ENCODE peak calls at places on chromosomes 2 and 18, in ten cellular contexts. One of them, this sample, is unnamed. For H3K27me3, the result is how much of the 10 kb centered on the place peaks cover.

GRCh38 chr2:198873771-198874501 is 583.8 kb downstream of the SATB2 start:
- DNase-seq in endodermal cell: no peak
- DNase-seq in heart left ventricle: no peak
- DNase-seq in left lung: no peak
- DNase-seq in cardiac muscle cell: no peak
- DNase-seq in colonic mucosa: no peak
- DNase-seq in neural progenitor cell: no peak
- DNase-seq in PC-9: no peak
- DNase-seq in H9: no peak
- DNase-seq in IMR-90: peak
- DNase-seq in this sample: no peak

GRCh38 chr2:73386894-73387636 is 1.4 kb downstream of the ALMS1 start:
- DNase-seq in IMR-90: no peak
- DNase-seq in PC-9: no peak
- DNase-seq in heart left ventricle: no peak
- DNase-seq in endodermal cell: no peak
- DNase-seq in neural progenitor cell: no peak
- DNase-seq in left lung: no peak
- DNase-seq in H9: no peak
- DNase-seq in cardiac muscle cell: no peak
- DNase-seq in colonic mucosa: no peak
- DNase-seq in this sample: no peak

GRCh38 chr18:79397288-79397829 is 1.6 kb downstream of the NFATC1 start:
- DNase-seq in cardiac muscle cell: no peak
- DNase-seq in PC-9: no peak
- DNase-seq in heart left ventricle: peak
- DNase-seq in colonic mucosa: no peak
- DNase-seq in endodermal cell: no peak
- DNase-seq in neural progenitor cell: no peak
- DNase-seq in left lung: peak
- DNase-seq in H9: no peak
- DNase-seq in IMR-90: no peak
- DNase-seq in this sample: no peak

GRCh38 chr2:237465515-237466227 is 21.4 kb upstream of the MLPH start:
- DNase-seq in PC-9: peak
- DNase-seq in left lung: no peak
- DNase-seq in endodermal cell: no peak
- DNase-seq in cardiac muscle cell: peak
- DNase-seq in neural progenitor cell: no peak
- DNase-seq in IMR-90: peak
- DNase-seq in heart left ventricle: no peak
- DNase-seq in H9: no peak
- DNase-seq in colonic mucosa: no peak
- DNase-seq in this sample: no peak

GRCh38 chr2:9230051-9230802 is 23.6 kb downstream of the ASAP2 start:
- DNase-seq in PC-9: no peak
- DNase-seq in H9: no peak
- DNase-seq in cardiac muscle cell: peak
- DNase-seq in heart left ventricle: peak
- DNase-seq in endodermal cell: no peak
- DNase-seq in colonic mucosa: no peak
- DNase-seq in neural progenitor cell: no peak
- DNase-seq in IMR-90: peak
- DNase-seq in left lung: no peak
- DNase-seq in this sample: no peak

GRCh38 chr2:109530712-109531111 is 83.1 kb downstream of the SEPTIN10 start:
- DNase-seq in endodermal cell: peak
- DNase-seq in heart left ventricle: no peak
- DNase-seq in neural progenitor cell: no peak
- DNase-seq in left lung: no peak
- DNase-seq in H9: no peak
- DNase-seq in colonic mucosa: no peak
- DNase-seq in cardiac muscle cell: no peak
- DNase-seq in IMR-90: no peak
- DNase-seq in PC-9: no peak
- DNase-seq in this sample: no peak

GRCh38 chr2:167183916-167184315 is 295.6 kb downstream of the XIRP2 start:
- DNase-seq in colonic mucosa: no peak
- DNase-seq in cardiac muscle cell: no peak
- DNase-seq in endodermal cell: no peak
- DNase-seq in neural progenitor cell: no peak
- DNase-seq in IMR-90: no peak
- DNase-seq in H9: no peak
- DNase-seq in PC-9: no peak
- DNase-seq in left lung: no peak
- DNase-seq in heart left ventricle: no peak
- DNase-seq in this sample: no peak

GRCh38 chr2:149490296-149490695 is 97.3 kb downstream of the MMADHC start:
- DNase-seq in heart left ventricle: no peak
- DNase-seq in H9: no peak
- DNase-seq in colonic mucosa: no peak
- DNase-seq in left lung: no peak
- DNase-seq in cardiac muscle cell: peak
- DNase-seq in PC-9: no peak
- DNase-seq in IMR-90: no peak
- DNase-seq in neural progenitor cell: no peak
- DNase-seq in endodermal cell: no peak
- DNase-seq in this sample: no peak

GRCh38 chr2:109086743-109087020 is 42.3 kb upstream of the SH3RF3 start:
- DNase-seq in neural progenitor cell: no peak
- DNase-seq in heart left ventricle: no peak
- DNase-seq in left lung: no peak
- DNase-seq in colonic mucosa: no peak
- DNase-seq in H9: no peak
- DNase-seq in IMR-90: no peak
- DNase-seq in endodermal cell: no peak
- DNase-seq in cardiac muscle cell: no peak
- DNase-seq in PC-9: no peak
- DNase-seq in this sample: no peak

GRCh38 chr2:208112969-208113368 is 11.4 kb downstream of the CRYGD start:
- DNase-seq in IMR-90: no peak
- DNase-seq in left lung: no peak
- DNase-seq in H9: peak
- DNase-seq in endodermal cell: peak
- DNase-seq in PC-9: peak
- DNase-seq in neural progenitor cell: peak
- DNase-seq in heart left ventricle: no peak
- DNase-seq in cardiac muscle cell: no peak
- DNase-seq in colonic mucosa: no peak
- DNase-seq in this sample: no peak

GRCh38 chr2:64695656-64696310 is 42.1 kb upstream of the SERTAD2 start:
- DNase-seq in neural progenitor cell: no peak
- DNase-seq in PC-9: no peak
- DNase-seq in left lung: no peak
- DNase-seq in H9: no peak
- DNase-seq in colonic mucosa: no peak
- DNase-seq in IMR-90: peak
- DNase-seq in cardiac muscle cell: peak
- DNase-seq in heart left ventricle: no peak
- DNase-seq in endodermal cell: peak
- DNase-seq in this sample: no peak

DNA sequence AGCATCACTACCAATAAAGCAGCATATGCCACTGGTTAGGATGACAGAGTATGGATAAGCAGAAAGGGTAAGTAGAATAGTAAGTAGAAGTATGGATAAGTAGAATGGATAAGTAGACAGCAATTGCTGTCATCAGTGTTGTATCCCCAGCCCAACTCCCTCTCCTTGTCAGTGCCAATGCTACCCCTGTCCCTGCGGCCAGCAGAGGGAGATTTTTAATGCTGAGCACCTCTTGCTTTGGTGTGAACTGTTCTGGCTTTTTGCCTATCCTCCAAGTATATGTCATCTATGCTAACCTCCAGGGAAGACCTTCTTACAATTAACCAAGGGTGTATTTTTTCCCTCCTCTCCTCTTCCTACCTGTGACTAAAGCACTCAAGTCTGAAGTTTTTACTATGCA is 136.7 kb upstream of the SPHKAP start:
- DNase-seq in cardiac muscle cell: peak
- DNase-seq in neural progenitor cell: peak
- DNase-seq in heart left ventricle: no peak
- DNase-seq in PC-9: peak
- DNase-seq in colonic mucosa: peak
- DNase-seq in IMR-90: no peak
- DNase-seq in left lung: no peak
- DNase-seq in H9: peak
- DNase-seq in endodermal cell: peak
- DNase-seq in this sample: no peak
- TF ChIP-seq CTCF in cardiac muscle cell: no peak
- TF ChIP-seq CTCF in neural progenitor cell: peak
- TF ChIP-seq CTCF in heart left ventricle: peak
- TF ChIP-seq CTCF in PC-9: peak
- TF ChIP-seq CTCF in colonic mucosa: peak
- TF ChIP-seq CTCF in IMR-90: no peak
- TF ChIP-seq CTCF in left lung: no peak
- TF ChIP-seq CTCF in H9: peak
- TF ChIP-seq CTCF in endodermal cell: peak
- TF ChIP-seq CTCF in this sample: no peak

DNA sequence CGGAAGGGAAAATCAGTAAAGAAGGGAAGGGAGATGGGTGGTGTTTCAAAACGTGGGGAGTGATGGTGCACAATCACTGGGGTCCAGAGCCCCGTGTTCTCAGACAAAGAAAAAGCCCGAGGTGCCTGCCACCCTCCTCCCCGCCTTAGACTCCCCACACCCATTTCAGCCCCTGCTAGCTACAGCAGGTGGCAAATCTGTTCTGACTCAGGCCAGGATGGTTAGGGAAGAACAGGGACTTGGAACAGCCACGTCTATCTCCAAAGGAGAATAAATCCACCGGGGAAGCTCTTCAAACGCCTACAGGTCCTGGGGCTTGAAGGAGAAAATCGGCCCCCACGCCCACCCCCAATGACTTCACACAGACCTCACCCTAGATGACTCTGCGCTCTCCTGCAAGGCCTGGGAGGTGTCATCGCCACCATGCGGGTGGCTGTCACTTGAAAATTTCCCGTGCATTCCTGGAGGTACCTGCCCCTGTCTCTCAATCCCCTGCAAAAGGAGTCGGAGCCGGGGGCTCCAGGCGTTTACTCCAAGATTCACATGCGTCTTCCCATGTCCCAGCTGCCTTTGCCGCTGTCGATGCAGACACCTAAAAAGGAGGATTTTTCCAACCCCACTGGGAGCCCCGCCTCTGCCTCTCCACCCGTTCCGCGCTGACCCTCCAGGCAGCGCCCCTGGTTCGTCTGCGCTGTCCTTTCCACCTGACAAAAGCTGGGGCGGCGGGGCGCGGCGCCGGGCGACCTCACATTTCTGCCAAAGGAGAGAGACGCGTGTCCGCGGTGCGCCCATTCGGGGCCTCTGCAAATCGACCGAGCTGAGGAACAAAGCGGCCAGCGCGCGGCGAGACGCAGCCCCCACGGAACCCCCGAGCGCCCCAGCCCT is 834 bp downstream of the REEP1 start:
- DNase-seq in PC-9: peak
- DNase-seq in cardiac muscle cell: no peak
- DNase-seq in neural progenitor cell: peak
- DNase-seq in colonic mucosa: no peak
- DNase-seq in endodermal cell: peak
- DNase-seq in H9: peak
- DNase-seq in left lung: no peak
- DNase-seq in IMR-90: no peak
- DNase-seq in heart left ventricle: peak
- DNase-seq in this sample: no peak
- H3K27me3 ChIP-seq in PC-9: half or more
- H3K27me3 ChIP-seq in cardiac muscle cell: under half
- H3K27me3 ChIP-seq in neural progenitor cell: half or more
- H3K27me3 ChIP-seq in colonic mucosa: under half
- H3K27me3 ChIP-seq in endodermal cell: half or more
- H3K27me3 ChIP-seq in H9: under half
- H3K27me3 ChIP-seq in left lung: half or more
- H3K27me3 ChIP-seq in IMR-90: half or more
- H3K27me3 ChIP-seq in heart left ventricle: under half
- H3K27me3 ChIP-seq in this sample: half or more

DNA sequence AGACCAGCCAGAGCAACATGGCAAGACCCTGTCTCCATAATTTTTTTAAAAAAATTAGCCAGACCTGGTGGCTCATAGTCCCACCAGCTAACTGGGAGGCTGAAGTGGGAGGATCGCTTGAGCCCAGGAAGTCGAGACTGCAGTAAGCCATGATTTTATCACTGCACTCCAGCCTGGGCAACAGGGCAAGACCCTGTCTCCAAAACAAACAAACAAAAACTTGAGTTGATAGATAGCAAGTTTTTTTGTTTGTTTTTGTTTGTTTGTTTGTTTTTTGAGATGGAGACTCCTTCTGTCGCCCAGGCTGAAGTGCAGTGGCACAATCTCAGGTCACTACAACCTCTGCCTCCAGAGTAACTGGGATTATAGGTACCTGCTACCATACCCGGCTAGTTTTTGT is 18.8 kb downstream of the RELCH start:
- DNase-seq in colonic mucosa: no peak
- DNase-seq in PC-9: no peak
- DNase-seq in cardiac muscle cell: no peak
- DNase-seq in left lung: no peak
- DNase-seq in heart left ventricle: no peak
- DNase-seq in neural progenitor cell: no peak
- DNase-seq in IMR-90: no peak
- DNase-seq in endodermal cell: no peak
- DNase-seq in H9: no peak
- DNase-seq in this sample: no peak
- H3K27ac ChIP-seq in colonic mucosa: no peak
- H3K27ac ChIP-seq in PC-9: no peak
- H3K27ac ChIP-seq in cardiac muscle cell: no peak
- H3K27ac ChIP-seq in left lung: no peak
- H3K27ac ChIP-seq in heart left ventricle: no peak
- H3K27ac ChIP-seq in neural progenitor cell: no peak
- H3K27ac ChIP-seq in IMR-90: no peak
- H3K27ac ChIP-seq in endodermal cell: no peak
- H3K27ac ChIP-seq in H9: no peak
- H3K27ac ChIP-seq in this sample: no peak

DNA sequence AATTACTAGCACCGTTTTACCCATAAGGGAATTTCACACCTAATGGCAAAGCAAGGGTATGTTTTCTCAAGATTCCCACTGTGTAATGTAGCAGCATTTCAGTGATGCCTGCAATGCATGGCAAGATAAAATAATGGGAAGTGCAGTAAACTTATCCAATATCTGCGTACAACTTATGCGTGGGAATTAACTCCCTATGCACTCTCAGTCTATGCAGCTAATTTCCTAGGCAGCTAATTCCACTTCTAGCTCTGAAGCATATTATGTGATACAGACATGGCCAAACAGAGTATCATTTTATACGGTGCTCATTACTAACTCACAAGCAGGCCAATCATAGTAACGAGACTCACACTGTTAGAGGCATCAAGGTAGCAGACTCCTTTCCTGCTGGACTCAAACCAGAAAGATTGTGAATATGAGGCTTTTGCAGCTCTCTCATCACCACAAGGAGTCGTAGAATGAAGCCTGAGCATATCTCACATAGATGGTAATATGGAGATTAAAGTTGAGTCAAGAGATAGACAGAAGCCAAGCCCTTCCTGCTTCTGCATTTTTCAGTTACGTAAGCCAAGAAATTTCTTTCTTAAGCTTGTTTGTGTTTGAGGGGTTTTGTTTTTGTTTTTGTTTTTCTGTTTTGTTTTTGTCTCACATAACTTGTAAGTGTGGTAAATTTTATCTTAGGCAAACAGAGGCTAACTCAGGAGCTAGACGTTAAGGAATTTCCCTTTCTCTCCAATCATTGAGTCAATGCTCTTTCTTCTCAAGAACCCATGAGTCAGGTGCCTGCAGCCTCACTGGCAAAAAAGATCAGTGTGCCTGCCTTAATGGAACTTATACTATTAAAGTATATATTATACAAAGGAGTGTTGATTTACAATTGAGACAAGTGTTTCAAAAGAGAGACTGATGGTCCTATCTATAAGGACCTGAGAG is 34.7 kb upstream of the ITGAV start:
- DNase-seq in PC-9: no peak
- DNase-seq in IMR-90: peak
- DNase-seq in colonic mucosa: no peak
- DNase-seq in H9: no peak
- DNase-seq in heart left ventricle: no peak
- DNase-seq in left lung: no peak
- DNase-seq in neural progenitor cell: no peak
- DNase-seq in cardiac muscle cell: peak
- DNase-seq in endodermal cell: no peak
- DNase-seq in this sample: no peak
- TF ChIP-seq CTCF in PC-9: no peak
- TF ChIP-seq CTCF in IMR-90: no peak
- TF ChIP-seq CTCF in colonic mucosa: no peak
- TF ChIP-seq CTCF in H9: no peak
- TF ChIP-seq CTCF in heart left ventricle: no peak
- TF ChIP-seq CTCF in left lung: no peak
- TF ChIP-seq CTCF in neural progenitor cell: no peak
- TF ChIP-seq CTCF in cardiac muscle cell: peak
- TF ChIP-seq CTCF in endodermal cell: no peak
- TF ChIP-seq CTCF in this sample: no peak

This sample was measured in CD4-positive, alpha-beta T cell.